ENCODE peak calls at places on chromosome 21, in seven cellular contexts. G, L, R, B, T, I and E are unnamed samples.
A peak's percentile ranks its signal among the peaks of the same experiment; 100 is the strongest.

GRCh38 chr21:39927304-39927886 is 60.2 kb downstream of the PCP4 start:
- DNase-seq in G (no peak), L (no peak), R (no peak), B (no peak), T (no peak), I (no peak), E (no peak)

GRCh38 chr21:39867198-39867650 is at the start of gene PCP4:
- DNase-seq in G (no peak), L (no peak), R (peak; percentile 43), B (peak; percentile 13), T (peak; percentile 40), I (peak; percentile 17), E (no peak)

GRCh38 chr21:45019076-45019886 is 55.1 kb upstream of the ADARB1 start:
- DNase-seq in G (no peak), L (no peak), R (no peak), B (no peak), T (no peak), I (peak; percentile 42), E (no peak)

GRCh38 chr21:35940074-35940927 is 120.0 kb downstream of the SETD4 start:
- DNase-seq in G (no peak), L (no peak), R (peak; percentile 79), B (peak; percentile 83), T (peak; percentile 55), I (peak; percentile 70), E (no peak)

GRCh38 chr21:33850401-33850800 is 65.2 kb downstream of the ATP5PO start:
- DNase-seq in G (no peak), L (no peak), R (no peak), B (no peak), T (no peak), I (no peak), E (no peak)

GRCh38 chr21:14271053-14271452 is 55.1 kb downstream of the RBM11 start:
- DNase-seq in G (no peak), L (no peak), R (no peak), B (no peak), T (no peak), I (no peak), E (no peak)

GRCh38 chr21:17513214-17514123 is 626 bp downstream of the CXADR start:
- DNase-seq in G (no peak), L (peak; percentile 1), R (peak; percentile 37), B (no peak), T (peak; percentile 61), I (peak; percentile 25), E (no peak)

GRCh38 chr21:35136586-35137254 is 87.6 kb upstream of the RUNX1 start:
- DNase-seq in G (no peak), L (no peak), R (no peak), B (no peak), T (peak; percentile 58), I (peak; percentile 84), E (peak; percentile 50)

GRCh38 chr21:26961704-26962103 is 5.2 kb downstream of the ADAMTS5 start:
- DNase-seq in G (no peak), L (no peak), R (no peak), B (no peak), T (no peak), I (no peak), E (no peak)

GRCh38 chr21:15483138-15483780 is 246.5 kb upstream of the USP25 start:
- DNase-seq in G (no peak), L (peak; percentile 35), R (peak; percentile 90), B (peak; percentile 61), T (peak; percentile 79), I (peak; percentile 65), E (no peak)

GRCh38 chr21:25425156-25425555 is 182.1 kb downstream of the MRPL39 start:
- DNase-seq in G (no peak), L (no peak), R (no peak), B (no peak), T (no peak), I (no peak), E (no peak)

GRCh38 chr21:14877581-14878228 is 187.1 kb downstream of the NRIP1 start:
- DNase-seq in G (no peak), L (no peak), R (no peak), B (no peak), T (peak; percentile 99), I (peak; percentile 64), E (no peak)

GRCh38 chr21:40074710-40075109 is 207.5 kb downstream of the PCP4 start:
- DNase-seq in G (no peak), L (no peak), R (no peak), B (no peak), T (no peak), I (no peak), E (no peak)

GRCh38 chr21:17089121-17089520 is 423.7 kb upstream of the CXADR start:
- DNase-seq in G (no peak), L (no peak), R (no peak), B (no peak), T (no peak), I (no peak), E (no peak)

GRCh38 chr21:43206231-43207042 is 37.6 kb downstream of the CRYAA start:
- DNase-seq in G (no peak), L (no peak), R (no peak), B (no peak), T (no peak), I (no peak), E (no peak)

GRCh38 chr21:44539991-44540666 is at the start of gene KRTAP10-1:
- DNase-seq in G (no peak), L (no peak), R (no peak), B (no peak), T (no peak), I (no peak), E (no peak)

GRCh38 chr21:42461881-42462877 is 33.8 kb downstream of the RSPH1 start:
- DNase-seq in G (no peak), L (no peak), R (no peak), B (no peak), T (peak; percentile 58), I (no peak), E (no peak)

GRCh38 chr21:25582164-25582563 is 25.1 kb downstream of the MRPL39 start:
- DNase-seq in G (no peak), L (no peak), R (no peak), B (no peak), T (no peak), I (no peak), E (no peak)

GRCh38 chr21:45325206-45326168 is 37.8 kb upstream of the POFUT2 start:
- DNase-seq in G (no peak), L (no peak), R (no peak), B (no peak), T (no peak), I (no peak), E (no peak)

GRCh38 chr21:45302082-45303061 is 14.7 kb upstream of the POFUT2 start:
- DNase-seq in G (no peak), L (peak; percentile 67), R (no peak), B (no peak), T (no peak), I (no peak), E (no peak)

GRCh38 chr21:16193758-16194606 is 464.2 kb downstream of the USP25 start:
- DNase-seq in G (peak; percentile 91), L (no peak), R (peak; percentile 87), B (peak; percentile 2), T (no peak), I (no peak), E (no peak)

GRCh38 chr21:37208056-37208705 is 59.0 kb downstream of the VPS26C start:
- DNase-seq in G (no peak), L (no peak), R (peak; percentile 84), B (peak; percentile 57), T (no peak), I (peak; percentile 20), E (no peak)

GRCh38 chr21:39680216-39680615 is 64.8 kb upstream of the IGSF5 start:
- DNase-seq in G (no peak), L (no peak), R (no peak), B (no peak), T (no peak), I (no peak), E (no peak)

GRCh38 chr21:33308586-33309490 is 15.9 kb upstream of the IFNAR1 start:
- DNase-seq in G (no peak), L (no peak), R (no peak), B (no peak), T (no peak), I (peak; percentile 86), E (no peak)

GRCh38 chr21:19853709-19854575 is 1144.3 kb upstream of the NCAM2 start:
- DNase-seq in G (no peak), L (no peak), R (no peak), B (no peak), T (no peak), I (no peak), E (no peak)